ENCODE peak calls at places on chromosomes 4 and X, in seven cellular contexts. One of them, this sample, is unnamed.

GRCh38 chr4:183360161-183360919 is 38.1 kb upstream of the CLDN24 start:
- DNase-seq in uterus: no peak
- DNase-seq in colonic mucosa: no peak
- DNase-seq in Karpas-422: no peak
- DNase-seq in SK-N-SH: no peak
- DNase-seq in A549: no peak
- DNase-seq in pancreas: no peak
- DNase-seq in this sample: no peak

GRCh38 chrX:121254336-121254735 is 206.9 kb downstream of the GLUD2 start:
- DNase-seq in colonic mucosa: no peak
- DNase-seq in pancreas: no peak
- DNase-seq in A549: no peak
- DNase-seq in SK-N-SH: no peak
- DNase-seq in Karpas-422: no peak
- DNase-seq in uterus: no peak
- DNase-seq in this sample: no peak

GRCh38 chr4:33268776-33269175 is 2548.6 kb downstream of the PCDH7 start:
- DNase-seq in pancreas: no peak
- DNase-seq in colonic mucosa: no peak
- DNase-seq in Karpas-422: no peak
- DNase-seq in SK-N-SH: no peak
- DNase-seq in uterus: no peak
- DNase-seq in A549: no peak
- DNase-seq in this sample: no peak

GRCh38 chr4:169312690-169313422 is 42.1 kb upstream of the SH3RF1 start:
- DNase-seq in SK-N-SH: no peak
- DNase-seq in uterus: no peak
- DNase-seq in pancreas: no peak
- DNase-seq in colonic mucosa: no peak
- DNase-seq in Karpas-422: no peak
- DNase-seq in A549: no peak
- DNase-seq in this sample: no peak

GRCh38 chr4:74934016-74934821 is 1.3 kb downstream of the PARM1 start:
- DNase-seq in SK-N-SH: peak
- DNase-seq in colonic mucosa: peak
- DNase-seq in A549: no peak
- DNase-seq in uterus: peak
- DNase-seq in Karpas-422: peak
- DNase-seq in pancreas: peak
- DNase-seq in this sample: peak

GRCh38 chr4:140302151-140302859 is 71.1 kb upstream of the SCOC start:
- DNase-seq in A549: no peak
- DNase-seq in colonic mucosa: no peak
- DNase-seq in pancreas: no peak
- DNase-seq in SK-N-SH: no peak
- DNase-seq in Karpas-422: no peak
- DNase-seq in uterus: no peak
- DNase-seq in this sample: no peak

GRCh38 chr4:100823066-100823992 is 305.5 kb upstream of the EMCN start:
- DNase-seq in uterus: no peak
- DNase-seq in SK-N-SH: no peak
- DNase-seq in colonic mucosa: no peak
- DNase-seq in Karpas-422: no peak
- DNase-seq in A549: no peak
- DNase-seq in pancreas: no peak
- DNase-seq in this sample: no peak

GRCh38 chr4:177554966-177555574 is 112.8 kb upstream of the AGA start:
- DNase-seq in Karpas-422: peak
- DNase-seq in uterus: no peak
- DNase-seq in SK-N-SH: peak
- DNase-seq in colonic mucosa: peak
- DNase-seq in A549: no peak
- DNase-seq in pancreas: no peak
- DNase-seq in this sample: peak

GRCh38 chr4:84691170-84691691 is 108.3 kb downstream of the CDS1 start:
- DNase-seq in uterus: no peak
- DNase-seq in A549: peak
- DNase-seq in pancreas: no peak
- DNase-seq in SK-N-SH: no peak
- DNase-seq in Karpas-422: no peak
- DNase-seq in colonic mucosa: no peak
- DNase-seq in this sample: peak

GRCh38 chr4:22029803-22030202 is 81.2 kb upstream of the KCNIP4 start:
- DNase-seq in A549: no peak
- DNase-seq in colonic mucosa: no peak
- DNase-seq in pancreas: no peak
- DNase-seq in Karpas-422: no peak
- DNase-seq in SK-N-SH: no peak
- DNase-seq in uterus: no peak
- DNase-seq in this sample: no peak

GRCh38 chr4:81421346-81422218 is 50.1 kb downstream of the RASGEF1B start:
- DNase-seq in A549: no peak
- DNase-seq in uterus: no peak
- DNase-seq in colonic mucosa: peak
- DNase-seq in Karpas-422: no peak
- DNase-seq in SK-N-SH: no peak
- DNase-seq in pancreas: no peak
- DNase-seq in this sample: no peak

GRCh38 chr4:168558587-168558986 is 61.7 kb downstream of the PALLD start:
- DNase-seq in SK-N-SH: no peak
- DNase-seq in Karpas-422: no peak
- DNase-seq in colonic mucosa: no peak
- DNase-seq in uterus: no peak
- DNase-seq in A549: no peak
- DNase-seq in pancreas: no peak
- DNase-seq in this sample: peak

GRCh38 chr4:123922847-123923246 is 526.3 kb downstream of the SPRY1 start:
- DNase-seq in uterus: no peak
- DNase-seq in colonic mucosa: no peak
- DNase-seq in pancreas: no peak
- DNase-seq in A549: no peak
- DNase-seq in Karpas-422: no peak
- DNase-seq in SK-N-SH: no peak
- DNase-seq in this sample: peak

GRCh38 chr4:102420563-102421221 is 75.4 kb upstream of the SLC39A8 start:
- DNase-seq in Karpas-422: peak
- DNase-seq in colonic mucosa: no peak
- DNase-seq in pancreas: no peak
- DNase-seq in SK-N-SH: no peak
- DNase-seq in A549: no peak
- DNase-seq in uterus: no peak
- DNase-seq in this sample: peak

GRCh38 chr4:150960818-150961217 is 54.3 kb downstream of the LRBA start:
- DNase-seq in Karpas-422: peak
- DNase-seq in SK-N-SH: peak
- DNase-seq in pancreas: no peak
- DNase-seq in uterus: no peak
- DNase-seq in colonic mucosa: peak
- DNase-seq in A549: peak
- DNase-seq in this sample: peak

GRCh38 chrX:15404712-15405111 is 20.5 kb upstream of the VEGFD start:
- DNase-seq in SK-N-SH: peak
- DNase-seq in Karpas-422: no peak
- DNase-seq in pancreas: no peak
- DNase-seq in uterus: peak
- DNase-seq in colonic mucosa: peak
- DNase-seq in A549: no peak
- DNase-seq in this sample: peak

GRCh38 chrX:19063030-19063429 is 59.2 kb downstream of the ADGRG2 start:
- DNase-seq in A549: peak
- DNase-seq in SK-N-SH: no peak
- DNase-seq in uterus: no peak
- DNase-seq in pancreas: no peak
- DNase-seq in colonic mucosa: no peak
- DNase-seq in Karpas-422: no peak
- DNase-seq in this sample: no peak

GRCh38 chr4:6855692-6856297 is 53.8 kb upstream of the TBC1D14 start:
- DNase-seq in colonic mucosa: no peak
- DNase-seq in A549: peak
- DNase-seq in Karpas-422: no peak
- DNase-seq in SK-N-SH: no peak
- DNase-seq in pancreas: no peak
- DNase-seq in uterus: no peak
- DNase-seq in this sample: peak

GRCh38 chr4:7339751-7340552 is 94.8 kb downstream of the PSAPL1 start:
- DNase-seq in SK-N-SH: no peak
- DNase-seq in colonic mucosa: no peak
- DNase-seq in A549: no peak
- DNase-seq in pancreas: peak
- DNase-seq in Karpas-422: no peak
- DNase-seq in uterus: no peak
- DNase-seq in this sample: no peak

GRCh38 chrX:32408389-32408788 is 803.0 kb downstream of the DMD start:
- DNase-seq in Karpas-422: peak
- DNase-seq in pancreas: no peak
- DNase-seq in A549: no peak
- DNase-seq in uterus: no peak
- DNase-seq in SK-N-SH: peak
- DNase-seq in colonic mucosa: no peak
- DNase-seq in this sample: no peak

GRCh38 chr4:31089815-31090214 is 369.6 kb downstream of the PCDH7 start:
- DNase-seq in Karpas-422: no peak
- DNase-seq in colonic mucosa: no peak
- DNase-seq in SK-N-SH: no peak
- DNase-seq in A549: no peak
- DNase-seq in pancreas: no peak
- DNase-seq in uterus: peak
- DNase-seq in this sample: peak

GRCh38 chr4:25169446-25169845 is 9.2 kb upstream of the SEPSECS start:
- DNase-seq in SK-N-SH: no peak
- DNase-seq in pancreas: no peak
- DNase-seq in uterus: no peak
- DNase-seq in Karpas-422: no peak
- DNase-seq in A549: no peak
- DNase-seq in colonic mucosa: no peak
- DNase-seq in this sample: no peak

GRCh38 chrX:152635941-152636340 is 1.8 kb upstream of the GABRQ start:
- DNase-seq in uterus: no peak
- DNase-seq in Karpas-422: peak
- DNase-seq in A549: peak
- DNase-seq in colonic mucosa: peak
- DNase-seq in pancreas: no peak
- DNase-seq in SK-N-SH: peak
- DNase-seq in this sample: peak

GRCh38 chr4:157300678-157301077 is 80.2 kb downstream of the GRIA2 start:
- DNase-seq in Karpas-422: no peak
- DNase-seq in pancreas: no peak
- DNase-seq in uterus: no peak
- DNase-seq in A549: no peak
- DNase-seq in colonic mucosa: no peak
- DNase-seq in SK-N-SH: peak
- DNase-seq in this sample: no peak

GRCh38 chr4:188015025-188015778 is 19.6 kb downstream of the ZFP42 start:
- DNase-seq in Karpas-422: no peak
- DNase-seq in uterus: no peak
- DNase-seq in SK-N-SH: no peak
- DNase-seq in colonic mucosa: no peak
- DNase-seq in A549: no peak
- DNase-seq in pancreas: no peak
- DNase-seq in this sample: no peak

GRCh38 chr4:3304831-3305609 is 12.2 kb downstream of the RGS12 start:
- DNase-seq in uterus: peak
- DNase-seq in Karpas-422: no peak
- DNase-seq in colonic mucosa: no peak
- DNase-seq in SK-N-SH: peak
- DNase-seq in A549: no peak
- DNase-seq in pancreas: peak
- DNase-seq in this sample: peak

GRCh38 chrX:9466711-9467110 is 1.9 kb downstream of the TBL1X start:
- DNase-seq in A549: no peak
- DNase-seq in SK-N-SH: no peak
- DNase-seq in pancreas: no peak
- DNase-seq in uterus: no peak
- DNase-seq in Karpas-422: no peak
- DNase-seq in colonic mucosa: no peak
- DNase-seq in this sample: no peak

GRCh38 chr4:141388483-141388882 is 167.8 kb downstream of the ZNF330 start:
- DNase-seq in A549: no peak
- DNase-seq in uterus: no peak
- DNase-seq in colonic mucosa: no peak
- DNase-seq in Karpas-422: no peak
- DNase-seq in SK-N-SH: no peak
- DNase-seq in pancreas: no peak
- DNase-seq in this sample: no peak

GRCh38 chrX:143873343-143873742 is 10.5 kb upstream of the UBE2NL start:
- DNase-seq in A549: no peak
- DNase-seq in pancreas: no peak
- DNase-seq in SK-N-SH: peak
- DNase-seq in Karpas-422: no peak
- DNase-seq in colonic mucosa: no peak
- DNase-seq in uterus: no peak
- DNase-seq in this sample: no peak

GRCh38 chr4:118918388-118918787 is 29.7 kb downstream of the SYNPO2 start:
- DNase-seq in Karpas-422: no peak
- DNase-seq in pancreas: no peak
- DNase-seq in colonic mucosa: no peak
- DNase-seq in A549: no peak
- DNase-seq in uterus: no peak
- DNase-seq in SK-N-SH: no peak
- DNase-seq in this sample: peak
- H3K27ac ChIP-seq in Karpas-422: no peak
- H3K27ac ChIP-seq in pancreas: no peak
- H3K27ac ChIP-seq in colonic mucosa: no peak
- H3K27ac ChIP-seq in A549: no peak
- H3K27ac ChIP-seq in uterus: peak
- H3K27ac ChIP-seq in SK-N-SH: peak
- H3K27ac ChIP-seq in this sample: peak

GRCh38 chr4:20272411-20272872 is 20.7 kb downstream of the SLIT2 start:
- DNase-seq in pancreas: no peak
- DNase-seq in Karpas-422: no peak
- DNase-seq in colonic mucosa: no peak
- DNase-seq in uterus: no peak
- DNase-seq in SK-N-SH: no peak
- DNase-seq in A549: no peak
- DNase-seq in this sample: no peak
- H3K27ac ChIP-seq in pancreas: no peak
- H3K27ac ChIP-seq in Karpas-422: no peak
- H3K27ac ChIP-seq in colonic mucosa: no peak
- H3K27ac ChIP-seq in uterus: no peak
- H3K27ac ChIP-seq in SK-N-SH: no peak
- H3K27ac ChIP-seq in A549: no peak
- H3K27ac ChIP-seq in this sample: no peak

DNA sequence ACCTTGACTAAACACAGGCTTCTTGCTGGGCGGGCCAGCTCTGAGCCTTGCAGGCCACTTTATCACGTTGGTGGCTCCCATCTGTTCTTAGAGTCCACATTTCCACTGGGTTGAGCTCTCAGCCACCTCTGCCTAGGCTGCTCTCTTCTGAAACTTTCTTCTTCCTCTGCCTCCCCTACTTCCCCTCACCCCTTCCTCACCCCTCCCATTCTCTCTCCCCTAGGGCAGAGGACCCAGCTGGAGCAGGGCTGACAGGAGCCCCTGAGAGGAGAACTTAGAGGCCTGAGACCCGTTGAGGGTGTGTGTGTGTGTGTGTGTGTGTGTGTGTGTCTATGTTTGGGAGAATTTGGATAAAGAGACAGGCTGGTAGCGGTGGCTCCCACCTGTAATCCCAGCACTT is 19.9 kb upstream of the TMSB4X start:
- DNase-seq in pancreas: no peak
- DNase-seq in uterus: no peak
- DNase-seq in SK-N-SH: no peak
- DNase-seq in Karpas-422: no peak
- DNase-seq in A549: no peak
- DNase-seq in colonic mucosa: no peak
- DNase-seq in this sample: no peak
- H3K27ac ChIP-seq in pancreas: no peak
- H3K27ac ChIP-seq in uterus: no peak
- H3K27ac ChIP-seq in SK-N-SH: no peak
- H3K27ac ChIP-seq in Karpas-422: no peak
- H3K27ac ChIP-seq in A549: peak
- H3K27ac ChIP-seq in colonic mucosa: peak
- H3K27ac ChIP-seq in this sample: no peak

GRCh38 chr4:80069837-80070788 is 2.9 kb downstream of the ANTXR2 start:
- DNase-seq in A549: no peak
- DNase-seq in uterus: no peak
- DNase-seq in colonic mucosa: no peak
- DNase-seq in SK-N-SH: no peak
- DNase-seq in pancreas: no peak
- DNase-seq in Karpas-422: no peak
- DNase-seq in this sample: peak
- H3K27ac ChIP-seq in A549: no peak
- H3K27ac ChIP-seq in uterus: peak
- H3K27ac ChIP-seq in colonic mucosa: peak
- H3K27ac ChIP-seq in SK-N-SH: peak
- H3K27ac ChIP-seq in pancreas: no peak
- H3K27ac ChIP-seq in Karpas-422: no peak
- H3K27ac ChIP-seq in this sample: peak

This sample was measured in endothelial cell of umbilical vein.